ENCODE peak calls at places on chromosomes 11 and 22, in seven cellular contexts. U, Z, J, D, O, L and B are unnamed samples.

GRCh38 chr11:67264886-67265632 is 1.2 kb upstream of the GRK2 start:
- DNase-seq in U (no peak), Z (no peak), J (no peak), D (no peak), O (no peak), L (no peak), B (no peak)

GRCh38 chr22:24554316-24555159 is at the start of gene GUCD1:
- DNase-seq in U (no peak), Z (peak; percentile 7), J (no peak), D (no peak), O (no peak), L (no peak), B (peak; percentile 55)

GRCh38 chr11:87212891-87213290 is 175.2 kb downstream of the TMEM135 start:
- DNase-seq in U (no peak), Z (no peak), J (no peak), D (no peak), O (no peak), L (no peak), B (no peak)

GRCh38 chr11:18802381-18803257 is 11.0 kb upstream of the PTPN5 start:
- DNase-seq in U (no peak), Z (peak; percentile 7), J (no peak), D (peak; percentile 58), O (peak; percentile 4), L (peak; percentile 35), B (peak; percentile 15)

GRCh38 chr22:27624042-27624441 is 177.5 kb downstream of the MN1 start:
- DNase-seq in U (no peak), Z (no peak), J (no peak), D (no peak), O (no peak), L (no peak), B (no peak)

GRCh38 chr22:17387356-17387755 is 18.1 kb downstream of the CECR2 start:
- DNase-seq in U (no peak), Z (no peak), J (no peak), D (no peak), O (no peak), L (no peak), B (no peak)

GRCh38 chr22:17917490-17917983 is 106.8 kb downstream of the MICAL3 start:
- DNase-seq in U (peak; percentile 87), Z (no peak), J (no peak), D (no peak), O (no peak), L (no peak), B (no peak)

GRCh38 chr11:36213050-36213840 is 76.0 kb downstream of the COMMD9 start:
- DNase-seq in U (no peak), Z (no peak), J (no peak), D (no peak), O (no peak), L (peak; percentile 17), B (no peak)

GRCh38 chr11:71936825-71937224 is 8.0 kb downstream of the RNF121 start:
- DNase-seq in U (no peak), Z (no peak), J (no peak), D (peak; percentile 16), O (no peak), L (no peak), B (no peak)

GRCh38 chr11:3840870-3841425 is at the start of gene RHOG:
- DNase-seq in U (peak; percentile 97), Z (peak; percentile 67), J (peak; percentile 94), D (no peak), O (peak; percentile 59), L (peak; percentile 90), B (peak; percentile 89)

DNA sequence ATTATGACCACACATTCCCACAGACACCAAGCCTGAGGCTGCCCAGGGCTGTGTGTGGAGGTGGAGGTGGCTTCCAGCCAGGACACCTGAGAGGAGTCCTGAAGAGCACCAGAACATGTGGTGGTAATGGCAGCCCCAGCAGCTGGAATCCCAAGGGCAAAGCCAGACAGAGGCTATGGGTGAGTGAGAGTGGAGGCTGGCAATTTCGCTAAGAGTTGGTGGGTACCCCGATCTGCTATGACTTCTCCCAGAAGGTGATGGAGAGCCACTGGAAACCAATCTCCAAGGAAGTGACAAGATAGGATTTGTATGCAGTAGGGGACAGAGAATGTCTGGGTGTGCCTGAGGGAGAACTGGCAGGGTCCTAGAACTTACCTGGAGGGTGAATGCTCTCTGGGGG is 69.3 kb upstream of the CLTCL1 start:
- DNase-seq in U (no peak), Z (no peak), J (no peak), D (no peak), O (no peak), L (no peak), B (no peak)
- H3K36me3 ChIP-seq in U (peaks cover 86% of the 10 kb centered on the region), Z (peaks cover 73% of the 10 kb centered on the region), J (peaks cover 17% of the 10 kb centered on the region), D (peaks cover 16% of the 10 kb centered on the region), O (peaks cover 11% of the 10 kb centered on the region), L (peaks cover 93% of the 10 kb centered on the region), B (peaks cover 72% of the 10 kb centered on the region)

GRCh38 chr22:29275819-29276565 is 7.9 kb downstream of the EWSR1 start:
- DNase-seq in U (no peak), Z (no peak), J (no peak), D (no peak), O (no peak), L (no peak), B (no peak)

GRCh38 chr22:29275167-29275566 is 7.1 kb downstream of the EWSR1 start:
- DNase-seq in U (no peak), Z (no peak), J (no peak), D (no peak), O (no peak), L (no peak), B (no peak)

GRCh38 chr22:29270475-29271271 is 2.6 kb downstream of the EWSR1 start:
- DNase-seq in U (no peak), Z (no peak), J (no peak), D (no peak), O (peak; percentile 2), L (no peak), B (no peak)

GRCh38 chr22:29269731-29270474 is 1.8 kb downstream of the EWSR1 start:
- DNase-seq in U (no peak), Z (no peak), J (no peak), D (no peak), O (no peak), L (no peak), B (no peak)

GRCh38 chr22:29272624-29273023 is 4.6 kb downstream of the EWSR1 start:
- DNase-seq in U (no peak), Z (no peak), J (no peak), D (no peak), O (no peak), L (no peak), B (no peak)
- H3K4me1 ChIP-seq in U (peaks cover 55% of the 10 kb centered on the region), Z (peaks cover 58% of the 10 kb centered on the region), J (peaks cover 5% of the 10 kb centered on the region), D (peaks cover 19% of the 10 kb centered on the region), O (peaks cover 40% of the 10 kb centered on the region), L (peaks cover 74% of the 10 kb centered on the region), B (peaks cover 25% of the 10 kb centered on the region)

GRCh38 chr11:68658097-68658496 is 26.2 kb upstream of the GAL start:
- DNase-seq in U (no peak), Z (no peak), J (no peak), D (no peak), O (no peak), L (no peak), B (no peak)

GRCh38 chr11:68655806-68656205 is 28.5 kb upstream of the GAL start:
- DNase-seq in U (no peak), Z (no peak), J (no peak), D (no peak), O (no peak), L (no peak), B (no peak)

GRCh38 chr11:68658661-68659060 is 25.7 kb upstream of the GAL start:
- DNase-seq in U (no peak), Z (no peak), J (no peak), D (no peak), O (no peak), L (no peak), B (no peak)

GRCh38 chr11:68655406-68655805 is 28.9 kb upstream of the GAL start:
- DNase-seq in U (no peak), Z (no peak), J (no peak), D (no peak), O (no peak), L (no peak), B (no peak)

GRCh38 chr11:68657021-68657780 is 27.1 kb upstream of the GAL start:
- DNase-seq in U (no peak), Z (no peak), J (no peak), D (no peak), O (no peak), L (no peak), B (peak; percentile 51)
- H3K27me3 ChIP-seq in U (no peaks in the 10 kb centered on the region), Z (no peaks in the 10 kb centered on the region), J (no peaks in the 10 kb centered on the region), D (no peaks in the 10 kb centered on the region), O (no peaks in the 10 kb centered on the region), L (no peaks in the 10 kb centered on the region), B (peaks cover 16% of the 10 kb centered on the region)

GRCh38 chr22:46086577-46087335 is 63.6 kb upstream of the PPARA start:
- DNase-seq in U (peak; percentile 68), Z (no peak), J (peak; percentile 74), D (no peak), O (no peak), L (no peak), B (no peak)

GRCh38 chr22:46084943-46085830 is 65.1 kb upstream of the PPARA start:
- DNase-seq in U (peak; percentile 88), Z (no peak), J (peak; percentile 94), D (no peak), O (no peak), L (peak; percentile 92), B (peak; percentile 87)

GRCh38 chr22:46087336-46087690 is 63.0 kb upstream of the PPARA start:
- DNase-seq in U (no peak), Z (no peak), J (peak; percentile 59), D (no peak), O (no peak), L (no peak), B (no peak)

GRCh38 chr22:46084376-46084775 is 66.0 kb upstream of the PPARA start:
- DNase-seq in U (peak; percentile 59), Z (no peak), J (peak; percentile 61), D (no peak), O (no peak), L (no peak), B (no peak)

DNA sequence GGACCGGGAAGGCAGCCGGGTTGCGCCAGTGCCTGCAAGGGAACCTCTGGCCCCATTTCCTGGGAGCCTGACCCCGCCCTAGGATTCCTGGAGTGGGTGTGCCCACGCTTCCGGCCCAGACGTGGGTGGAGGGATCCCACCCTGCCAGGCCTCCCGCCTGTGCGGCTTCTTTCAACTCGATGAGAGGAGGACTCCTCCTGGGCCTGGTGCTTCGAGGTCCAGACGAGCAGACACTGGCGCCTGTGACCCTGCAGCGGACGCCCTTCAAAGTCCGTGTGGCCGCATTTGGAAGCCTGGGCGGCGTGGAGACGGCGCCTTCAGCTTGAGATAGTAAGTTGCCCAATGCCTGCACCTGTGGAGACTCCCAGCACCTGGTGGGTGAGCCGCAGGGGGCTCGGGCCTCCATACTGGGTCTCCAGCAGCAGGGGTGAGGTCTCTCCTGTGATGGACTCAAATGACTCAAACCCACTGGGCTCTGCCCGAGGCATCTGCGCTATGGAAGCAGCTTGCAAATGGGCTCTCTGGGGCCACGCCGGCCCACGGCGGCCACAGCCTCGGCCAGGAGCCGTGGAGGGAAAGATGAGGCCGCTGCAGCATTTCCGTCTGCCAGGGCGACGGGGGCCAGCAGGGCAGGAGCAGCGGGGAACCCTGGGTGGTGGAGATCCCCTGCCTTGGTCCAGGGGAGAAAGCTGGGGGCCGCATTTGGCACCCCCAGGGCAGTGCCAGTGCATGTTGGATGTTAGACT is 64.3 kb upstream of the PPARA start:
- DNase-seq in U (peak; percentile 76), Z (no peak), J (peak; percentile 89), D (peak; percentile 69), O (no peak), L (peak; percentile 72), B (peak; percentile 93)
- H3K36me3 ChIP-seq in U (peaks cover 25% of the 10 kb centered on the region), Z (no peaks in the 10 kb centered on the region), J (peaks cover 2% of the 10 kb centered on the region), D (no peaks in the 10 kb centered on the region), O (no peaks in the 10 kb centered on the region), L (peaks cover 41% of the 10 kb centered on the region), B (peaks cover 100% of the 10 kb centered on the region)